ENCODE peak calls at places on chromosomes 5 and 9, in nine cellular contexts. One of them, this sample, is unnamed.

GRCh38 chr5:148909001-148909400 is 82.6 kb downstream of the ADRB2 start:
- DNase-seq in tibial nerve: no peak
- DNase-seq in upper lobe of right lung: no peak
- DNase-seq in GM12865: no peak
- DNase-seq in astrocyte: peak
- DNase-seq in kidney epithelial cell: no peak
- DNase-seq in CD8-positive, alpha-beta T cell: no peak
- DNase-seq in uterus: no peak
- DNase-seq in esophagus muscularis mucosa: no peak
- DNase-seq in this sample: no peak

GRCh38 chr5:113166710-113167366 is 190.2 kb downstream of the DCP2 start:
- DNase-seq in tibial nerve: no peak
- DNase-seq in upper lobe of right lung: no peak
- DNase-seq in GM12865: no peak
- DNase-seq in astrocyte: peak
- DNase-seq in kidney epithelial cell: peak
- DNase-seq in CD8-positive, alpha-beta T cell: no peak
- DNase-seq in uterus: no peak
- DNase-seq in esophagus muscularis mucosa: no peak
- DNase-seq in this sample: no peak

GRCh38 chr9:79222483-79222882 is 349.3 kb upstream of the TLE4 start:
- DNase-seq in tibial nerve: no peak
- DNase-seq in upper lobe of right lung: no peak
- DNase-seq in GM12865: no peak
- DNase-seq in astrocyte: peak
- DNase-seq in kidney epithelial cell: no peak
- DNase-seq in CD8-positive, alpha-beta T cell: no peak
- DNase-seq in uterus: no peak
- DNase-seq in esophagus muscularis mucosa: no peak
- DNase-seq in this sample: no peak

GRCh38 chr5:65809817-65810531 is 88.0 kb downstream of the NLN start:
- DNase-seq in tibial nerve: peak
- DNase-seq in upper lobe of right lung: no peak
- DNase-seq in GM12865: no peak
- DNase-seq in astrocyte: peak
- DNase-seq in kidney epithelial cell: no peak
- DNase-seq in CD8-positive, alpha-beta T cell: no peak
- DNase-seq in uterus: peak
- DNase-seq in esophagus muscularis mucosa: no peak
- DNase-seq in this sample: peak

GRCh38 chr5:79256563-79256962 is 20.6 kb downstream of the JMY start:
- DNase-seq in tibial nerve: no peak
- DNase-seq in upper lobe of right lung: no peak
- DNase-seq in GM12865: no peak
- DNase-seq in astrocyte: no peak
- DNase-seq in kidney epithelial cell: no peak
- DNase-seq in CD8-positive, alpha-beta T cell: no peak
- DNase-seq in uterus: no peak
- DNase-seq in esophagus muscularis mucosa: no peak
- DNase-seq in this sample: no peak

GRCh38 chr5:107997338-107997979 is 326.7 kb upstream of the EFNA5 start:
- DNase-seq in tibial nerve: no peak
- DNase-seq in upper lobe of right lung: no peak
- DNase-seq in GM12865: no peak
- DNase-seq in astrocyte: peak
- DNase-seq in kidney epithelial cell: no peak
- DNase-seq in CD8-positive, alpha-beta T cell: no peak
- DNase-seq in uterus: no peak
- DNase-seq in esophagus muscularis mucosa: no peak
- DNase-seq in this sample: no peak

GRCh38 chr5:125109293-125109692 is 362.9 kb upstream of the ZNF608 start:
- DNase-seq in tibial nerve: no peak
- DNase-seq in upper lobe of right lung: no peak
- DNase-seq in GM12865: no peak
- DNase-seq in astrocyte: no peak
- DNase-seq in kidney epithelial cell: no peak
- DNase-seq in CD8-positive, alpha-beta T cell: no peak
- DNase-seq in uterus: no peak
- DNase-seq in esophagus muscularis mucosa: no peak
- DNase-seq in this sample: no peak

GRCh38 chr9:504921-505821 is 290.5 kb downstream of the DOCK8 start:
- DNase-seq in tibial nerve: no peak
- DNase-seq in upper lobe of right lung: peak
- DNase-seq in GM12865: peak
- DNase-seq in astrocyte: no peak
- DNase-seq in kidney epithelial cell: no peak
- DNase-seq in CD8-positive, alpha-beta T cell: peak
- DNase-seq in uterus: peak
- DNase-seq in esophagus muscularis mucosa: no peak
- DNase-seq in this sample: peak

GRCh38 chr9:116701940-116702642 is 15.0 kb downstream of the TRIM32 start:
- DNase-seq in tibial nerve: no peak
- DNase-seq in upper lobe of right lung: no peak
- DNase-seq in GM12865: no peak
- DNase-seq in astrocyte: no peak
- DNase-seq in kidney epithelial cell: no peak
- DNase-seq in CD8-positive, alpha-beta T cell: no peak
- DNase-seq in uterus: no peak
- DNase-seq in esophagus muscularis mucosa: no peak
- DNase-seq in this sample: no peak

GRCh38 chr5:172285226-172286143 is 1.9 kb upstream of the UBTD2 start:
- DNase-seq in tibial nerve: no peak
- DNase-seq in upper lobe of right lung: no peak
- DNase-seq in GM12865: no peak
- DNase-seq in astrocyte: no peak
- DNase-seq in kidney epithelial cell: no peak
- DNase-seq in CD8-positive, alpha-beta T cell: no peak
- DNase-seq in uterus: no peak
- DNase-seq in esophagus muscularis mucosa: peak
- DNase-seq in this sample: no peak

GRCh38 chr5:6750951-6751685 is 37.9 kb downstream of the TENT4A start:
- DNase-seq in tibial nerve: no peak
- DNase-seq in upper lobe of right lung: peak
- DNase-seq in GM12865: no peak
- DNase-seq in astrocyte: no peak
- DNase-seq in kidney epithelial cell: no peak
- DNase-seq in CD8-positive, alpha-beta T cell: no peak
- DNase-seq in uterus: no peak
- DNase-seq in esophagus muscularis mucosa: no peak
- DNase-seq in this sample: no peak

GRCh38 chr5:149474198-149474597 is 77.0 kb downstream of the CSNK1A1 start:
- DNase-seq in tibial nerve: no peak
- DNase-seq in upper lobe of right lung: no peak
- DNase-seq in GM12865: no peak
- DNase-seq in astrocyte: no peak
- DNase-seq in kidney epithelial cell: no peak
- DNase-seq in CD8-positive, alpha-beta T cell: no peak
- DNase-seq in uterus: peak
- DNase-seq in esophagus muscularis mucosa: no peak
- DNase-seq in this sample: no peak

GRCh38 chr5:55634204-55634785 is 77.8 kb downstream of the SLC38A9 start:
- DNase-seq in tibial nerve: peak
- DNase-seq in upper lobe of right lung: no peak
- DNase-seq in GM12865: no peak
- DNase-seq in astrocyte: peak
- DNase-seq in kidney epithelial cell: no peak
- DNase-seq in CD8-positive, alpha-beta T cell: no peak
- DNase-seq in uterus: no peak
- DNase-seq in esophagus muscularis mucosa: no peak
- DNase-seq in this sample: peak

GRCh38 chr9:5269249-5269715 is 35.2 kb downstream of the RLN2 start:
- DNase-seq in tibial nerve: no peak
- DNase-seq in upper lobe of right lung: no peak
- DNase-seq in GM12865: no peak
- DNase-seq in astrocyte: peak
- DNase-seq in kidney epithelial cell: peak
- DNase-seq in CD8-positive, alpha-beta T cell: no peak
- DNase-seq in uterus: no peak
- DNase-seq in esophagus muscularis mucosa: no peak
- DNase-seq in this sample: no peak

GRCh38 chr5:14445581-14446290 is 135.9 kb upstream of the OTULINL start:
- DNase-seq in tibial nerve: peak
- DNase-seq in upper lobe of right lung: no peak
- DNase-seq in GM12865: no peak
- DNase-seq in astrocyte: peak
- DNase-seq in kidney epithelial cell: no peak
- DNase-seq in CD8-positive, alpha-beta T cell: no peak
- DNase-seq in uterus: peak
- DNase-seq in esophagus muscularis mucosa: no peak
- DNase-seq in this sample: peak

GRCh38 chr9:26892251-26893029 is at the start of gene CAAP1:
- DNase-seq in tibial nerve: peak
- DNase-seq in upper lobe of right lung: peak
- DNase-seq in GM12865: peak
- DNase-seq in astrocyte: peak
- DNase-seq in kidney epithelial cell: peak
- DNase-seq in CD8-positive, alpha-beta T cell: peak
- DNase-seq in uterus: peak
- DNase-seq in esophagus muscularis mucosa: peak
- DNase-seq in this sample: peak

GRCh38 chr9:81312346-81312745 is 377.0 kb downstream of the TLE1 start:
- DNase-seq in tibial nerve: no peak
- DNase-seq in upper lobe of right lung: no peak
- DNase-seq in GM12865: no peak
- DNase-seq in astrocyte: no peak
- DNase-seq in kidney epithelial cell: no peak
- DNase-seq in CD8-positive, alpha-beta T cell: no peak
- DNase-seq in uterus: no peak
- DNase-seq in esophagus muscularis mucosa: no peak
- DNase-seq in this sample: no peak

GRCh38 chr9:129731477-129732085 is 21.3 kb downstream of the PTGES start:
- DNase-seq in tibial nerve: no peak
- DNase-seq in upper lobe of right lung: no peak
- DNase-seq in GM12865: no peak
- DNase-seq in astrocyte: no peak
- DNase-seq in kidney epithelial cell: no peak
- DNase-seq in CD8-positive, alpha-beta T cell: no peak
- DNase-seq in uterus: no peak
- DNase-seq in esophagus muscularis mucosa: no peak
- DNase-seq in this sample: no peak

DNA sequence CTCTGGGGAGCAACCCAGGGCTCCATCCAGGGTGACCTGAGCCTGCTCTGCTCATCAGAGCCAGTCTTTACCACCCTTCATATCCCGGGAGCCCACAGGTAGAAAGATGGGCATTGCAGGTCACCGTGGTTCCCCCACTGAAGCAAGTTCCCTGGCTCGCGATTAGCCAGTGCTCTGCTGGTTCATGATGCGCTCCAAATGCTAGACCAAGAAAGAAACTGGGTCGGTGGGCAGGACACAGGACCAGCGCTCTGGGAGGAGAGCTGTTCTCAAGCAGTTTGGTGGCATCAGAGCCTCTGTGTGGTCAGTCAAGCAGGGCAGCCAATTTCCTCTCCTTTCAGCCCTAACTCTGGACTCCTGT is 156.5 kb downstream of the RGS3 start:
- DNase-seq in tibial nerve: no peak
- DNase-seq in upper lobe of right lung: peak
- DNase-seq in GM12865: no peak
- DNase-seq in astrocyte: no peak
- DNase-seq in kidney epithelial cell: no peak
- DNase-seq in CD8-positive, alpha-beta T cell: no peak
- DNase-seq in uterus: no peak
- DNase-seq in esophagus muscularis mucosa: no peak
- DNase-seq in this sample: peak
- H3K4me3 ChIP-seq in tibial nerve: no peak
- H3K4me3 ChIP-seq in upper lobe of right lung: no peak
- H3K4me3 ChIP-seq in GM12865: no peak
- H3K4me3 ChIP-seq in astrocyte: peak
- H3K4me3 ChIP-seq in kidney epithelial cell: peak
- H3K4me3 ChIP-seq in CD8-positive, alpha-beta T cell: no peak
- H3K4me3 ChIP-seq in uterus: no peak
- H3K4me3 ChIP-seq in esophagus muscularis mucosa: no peak
- H3K4me3 ChIP-seq in this sample: no peak

GRCh38 chr5:77230727-77231469 is 20.4 kb downstream of the PDE8B start:
- DNase-seq in tibial nerve: no peak
- DNase-seq in upper lobe of right lung: no peak
- DNase-seq in GM12865: peak
- DNase-seq in astrocyte: no peak
- DNase-seq in kidney epithelial cell: no peak
- DNase-seq in CD8-positive, alpha-beta T cell: no peak
- DNase-seq in uterus: no peak
- DNase-seq in esophagus muscularis mucosa: no peak
- DNase-seq in this sample: no peak
- H3K4me3 ChIP-seq in tibial nerve: no peak
- H3K4me3 ChIP-seq in upper lobe of right lung: no peak
- H3K4me3 ChIP-seq in GM12865: no peak
- H3K4me3 ChIP-seq in astrocyte: no peak
- H3K4me3 ChIP-seq in kidney epithelial cell: no peak
- H3K4me3 ChIP-seq in CD8-positive, alpha-beta T cell: no peak
- H3K4me3 ChIP-seq in uterus: no peak
- H3K4me3 ChIP-seq in esophagus muscularis mucosa: no peak
- H3K4me3 ChIP-seq in this sample: no peak

GRCh38 chr9:35904966-35905781 is 828 bp upstream of the HRCT1 start:
- DNase-seq in tibial nerve: no peak
- DNase-seq in upper lobe of right lung: no peak
- DNase-seq in GM12865: no peak
- DNase-seq in astrocyte: peak
- DNase-seq in kidney epithelial cell: no peak
- DNase-seq in CD8-positive, alpha-beta T cell: no peak
- DNase-seq in uterus: no peak
- DNase-seq in esophagus muscularis mucosa: no peak
- DNase-seq in this sample: no peak

GRCh38 chr9:35905912-35906679 is at the start of gene HRCT1:
- DNase-seq in tibial nerve: peak
- DNase-seq in upper lobe of right lung: peak
- DNase-seq in GM12865: no peak
- DNase-seq in astrocyte: peak
- DNase-seq in kidney epithelial cell: peak
- DNase-seq in CD8-positive, alpha-beta T cell: no peak
- DNase-seq in uterus: peak
- DNase-seq in esophagus muscularis mucosa: no peak
- DNase-seq in this sample: peak

GRCh38 chr9:35908484-35909125 is 685 bp upstream of the SPAAR start:
- DNase-seq in tibial nerve: peak
- DNase-seq in upper lobe of right lung: no peak
- DNase-seq in GM12865: no peak
- DNase-seq in astrocyte: no peak
- DNase-seq in kidney epithelial cell: no peak
- DNase-seq in CD8-positive, alpha-beta T cell: no peak
- DNase-seq in uterus: peak
- DNase-seq in esophagus muscularis mucosa: no peak
- DNase-seq in this sample: no peak

GRCh38 chr9:35907732-35908483 is 1.4 kb upstream of the SPAAR start:
- DNase-seq in tibial nerve: peak
- DNase-seq in upper lobe of right lung: peak
- DNase-seq in GM12865: no peak
- DNase-seq in astrocyte: peak
- DNase-seq in kidney epithelial cell: peak
- DNase-seq in CD8-positive, alpha-beta T cell: no peak
- DNase-seq in uterus: peak
- DNase-seq in esophagus muscularis mucosa: no peak
- DNase-seq in this sample: peak

GRCh38 chr9:35906923-35907699 is 1.1 kb downstream of the HRCT1 start:
- DNase-seq in tibial nerve: peak
- DNase-seq in upper lobe of right lung: peak
- DNase-seq in GM12865: no peak
- DNase-seq in astrocyte: peak
- DNase-seq in kidney epithelial cell: no peak
- DNase-seq in CD8-positive, alpha-beta T cell: no peak
- DNase-seq in uterus: peak
- DNase-seq in esophagus muscularis mucosa: no peak
- DNase-seq in this sample: peak
- H3K4me3 ChIP-seq in tibial nerve: peak
- H3K4me3 ChIP-seq in upper lobe of right lung: peak
- H3K4me3 ChIP-seq in GM12865: no peak
- H3K4me3 ChIP-seq in astrocyte: peak
- H3K4me3 ChIP-seq in kidney epithelial cell: no peak
- H3K4me3 ChIP-seq in CD8-positive, alpha-beta T cell: no peak
- H3K4me3 ChIP-seq in uterus: no peak
- H3K4me3 ChIP-seq in esophagus muscularis mucosa: peak
- H3K4me3 ChIP-seq in this sample: peak

GRCh38 chr5:178353461-178353860 is 120.9 kb upstream of the PHYKPL start:
- DNase-seq in tibial nerve: no peak
- DNase-seq in upper lobe of right lung: no peak
- DNase-seq in GM12865: no peak
- DNase-seq in astrocyte: no peak
- DNase-seq in kidney epithelial cell: no peak
- DNase-seq in CD8-positive, alpha-beta T cell: no peak
- DNase-seq in uterus: no peak
- DNase-seq in esophagus muscularis mucosa: no peak
- DNase-seq in this sample: no peak
- H3K4me3 ChIP-seq in tibial nerve: no peak
- H3K4me3 ChIP-seq in upper lobe of right lung: no peak
- H3K4me3 ChIP-seq in GM12865: no peak
- H3K4me3 ChIP-seq in astrocyte: no peak
- H3K4me3 ChIP-seq in kidney epithelial cell: no peak
- H3K4me3 ChIP-seq in CD8-positive, alpha-beta T cell: no peak
- H3K4me3 ChIP-seq in uterus: no peak
- H3K4me3 ChIP-seq in esophagus muscularis mucosa: no peak
- H3K4me3 ChIP-seq in this sample: no peak

This sample was measured in tibial artery.